ENCODE peak calls at places on chromosomes 2 and 18, in ten cellular contexts. T is activated CD8-positive, alpha-beta T cell treated with anti-CD3 and anti-CD28 coated beads for 36 hours; C is endothelial cell; N is HS-5; G is lung; Y is naive B cell; F is heart right ventricle; W is fibroblast of the aortic adventitia; Z is HEK293T; P is esophagus squamous epithelium. R is an unnamed sample.

GRCh38 chr2:179751184-179751809 is 110.1 kb downstream of the ZNF385B start:
- DNase-seq in T (no peak), C (no peak), N (peak), G (no peak), Y (peak), F (no peak), W (peak), Z (peak), P (no peak), R (no peak)

GRCh38 chr18:10912790-10913560 is 236.4 kb downstream of the PIEZO2 start:
- DNase-seq in T (no peak), C (no peak), N (no peak), G (no peak), Y (no peak), F (peak), W (peak), Z (no peak), P (no peak), R (no peak)

GRCh38 chr2:239912171-239912937 is 112.8 kb downstream of the NDUFA10 start:
- DNase-seq in T (no peak), C (no peak), N (no peak), G (no peak), Y (no peak), F (no peak), W (no peak), Z (no peak), P (no peak), R (no peak)

GRCh38 chr2:128941676-128942075 is 623.0 kb upstream of the HS6ST1 start:
- DNase-seq in T (no peak), C (no peak), N (no peak), G (no peak), Y (no peak), F (no peak), W (no peak), Z (no peak), P (no peak), R (no peak)

GRCh38 chr2:127155901-127156300 is 48.9 kb upstream of the BIN1 start:
- DNase-seq in T (no peak), C (no peak), N (no peak), G (no peak), Y (no peak), F (no peak), W (peak), Z (peak), P (no peak), R (no peak)

GRCh38 chr18:58892536-58892935 is 27.9 kb downstream of the ZNF532 start:
- DNase-seq in T (no peak), C (no peak), N (no peak), G (no peak), Y (no peak), F (no peak), W (no peak), Z (no peak), P (no peak), R (no peak)

GRCh38 chr2:74499269-74499939 is at the start of gene LBX2:
- DNase-seq in T (peak), C (no peak), N (no peak), G (no peak), Y (no peak), F (no peak), W (no peak), Z (no peak), P (no peak), R (no peak)

GRCh38 chr2:131112477-131113027 is 7.4 kb downstream of the PLEKHB2 start:
- DNase-seq in T (no peak), C (no peak), N (no peak), G (no peak), Y (no peak), F (no peak), W (peak), Z (no peak), P (no peak), R (no peak)

GRCh38 chr2:85547859-85548607 is 9.1 kb downstream of the MAT2A start:
- DNase-seq in T (no peak), C (no peak), N (no peak), G (no peak), Y (no peak), F (no peak), W (no peak), Z (no peak), P (no peak), R (no peak)

GRCh38 chr2:168210898-168211570 is 36.4 kb downstream of the STK39 start:
- DNase-seq in T (no peak), C (no peak), N (peak), G (no peak), Y (no peak), F (no peak), W (peak), Z (no peak), P (no peak), R (no peak)

GRCh38 chr18:57980573-57981348 is 63.3 kb upstream of the NEDD4L start:
- DNase-seq in T (no peak), C (no peak), N (no peak), G (no peak), Y (no peak), F (no peak), W (no peak), Z (no peak), P (no peak), R (peak)

GRCh38 chr2:171726841-171727460 is 39.7 kb downstream of the DYNC1I2 start:
- DNase-seq in T (no peak), C (no peak), N (no peak), G (no peak), Y (no peak), F (no peak), W (no peak), Z (no peak), P (no peak), R (no peak)

GRCh38 chr18:77765468-77765867 is 515.8 kb downstream of the GALR1 start:
- DNase-seq in T (peak), C (peak), N (no peak), G (no peak), Y (no peak), F (no peak), W (no peak), Z (peak), P (no peak), R (peak)

GRCh38 chr2:8312221-8312620 is 369.6 kb upstream of the ID2 start:
- DNase-seq in T (no peak), C (no peak), N (no peak), G (no peak), Y (no peak), F (no peak), W (no peak), Z (no peak), P (no peak), R (peak)

GRCh38 chr2:150480241-150480640 is 7.2 kb downstream of the RND3 start:
- DNase-seq in T (no peak), C (no peak), N (no peak), G (no peak), Y (no peak), F (no peak), W (peak), Z (no peak), P (no peak), R (no peak)

GRCh38 chr2:112627060-112628040 is 18.4 kb upstream of the SLC20A1 start:
- DNase-seq in T (no peak), C (peak), N (peak), G (peak), Y (no peak), F (peak), W (peak), Z (no peak), P (no peak), R (no peak)

GRCh38 chr2:217966399-217967068 is 36.3 kb downstream of the TNS1 start:
- DNase-seq in T (no peak), C (no peak), N (no peak), G (no peak), Y (no peak), F (no peak), W (peak), Z (no peak), P (no peak), R (no peak)

GRCh38 chr2:38374978-38375377 is 2.1 kb downstream of the ATL2 start:
- DNase-seq in T (no peak), C (no peak), N (no peak), G (peak), Y (no peak), F (no peak), W (no peak), Z (no peak), P (no peak), R (no peak)